ENCODE peak calls at places on chromosomes 5 and 9, in eight cellular contexts. One of them, this sample, is unnamed.

GRCh38 chr9:1046639-1047604 is 3.2 kb upstream of the DMRT2 start:
- DNase-seq in fibroblast of lung: no peak
- DNase-seq in lower lobe of right lung: no peak
- DNase-seq in upper lobe of left lung: peak; percentile 75
- DNase-seq in aorta: no peak
- DNase-seq in IMR-90: no peak
- DNase-seq in psoas muscle: no peak
- DNase-seq in HCT116: no peak
- DNase-seq in this sample: no peak

GRCh38 chr5:142561486-142562097 is 124.3 kb downstream of the FGF1 start:
- DNase-seq in fibroblast of lung: peak; percentile 78
- DNase-seq in lower lobe of right lung: no peak
- DNase-seq in upper lobe of left lung: no peak
- DNase-seq in aorta: no peak
- DNase-seq in IMR-90: peak; percentile 27
- DNase-seq in psoas muscle: no peak
- DNase-seq in HCT116: no peak
- DNase-seq in this sample: no peak

GRCh38 chr5:114053377-114053776 is 308.5 kb upstream of the KCNN2 start:
- DNase-seq in fibroblast of lung: no peak
- DNase-seq in lower lobe of right lung: no peak
- DNase-seq in upper lobe of left lung: no peak
- DNase-seq in aorta: no peak
- DNase-seq in IMR-90: no peak
- DNase-seq in psoas muscle: no peak
- DNase-seq in HCT116: no peak
- DNase-seq in this sample: no peak

GRCh38 chr9:34559616-34560546 is 29.6 kb downstream of the CNTFR start:
- DNase-seq in fibroblast of lung: peak; percentile 52
- DNase-seq in lower lobe of right lung: no peak
- DNase-seq in upper lobe of left lung: peak; percentile 66
- DNase-seq in aorta: peak; percentile 44
- DNase-seq in IMR-90: peak; percentile 59
- DNase-seq in psoas muscle: peak; percentile 76
- DNase-seq in HCT116: no peak
- DNase-seq in this sample: no peak

GRCh38 chr5:56827043-56827442 is 11.7 kb downstream of the MAP3K1 start:
- DNase-seq in fibroblast of lung: no peak
- DNase-seq in lower lobe of right lung: no peak
- DNase-seq in upper lobe of left lung: no peak
- DNase-seq in aorta: no peak
- DNase-seq in IMR-90: no peak
- DNase-seq in psoas muscle: no peak
- DNase-seq in HCT116: no peak
- DNase-seq in this sample: peak; percentile 23

GRCh38 chr9:76223749-76224340 is 170.4 kb downstream of the RFK start:
- DNase-seq in fibroblast of lung: peak; percentile 17
- DNase-seq in lower lobe of right lung: no peak
- DNase-seq in upper lobe of left lung: no peak
- DNase-seq in aorta: no peak
- DNase-seq in IMR-90: peak; percentile 77
- DNase-seq in psoas muscle: no peak
- DNase-seq in HCT116: no peak
- DNase-seq in this sample: no peak

GRCh38 chr5:43161244-43161643 is 30.8 kb upstream of the NIM1K start:
- DNase-seq in fibroblast of lung: no peak
- DNase-seq in lower lobe of right lung: no peak
- DNase-seq in upper lobe of left lung: no peak
- DNase-seq in aorta: no peak
- DNase-seq in IMR-90: no peak
- DNase-seq in psoas muscle: no peak
- DNase-seq in HCT116: no peak
- DNase-seq in this sample: no peak

GRCh38 chr9:128404579-128404978 is 16.1 kb upstream of the CERCAM start:
- DNase-seq in fibroblast of lung: no peak
- DNase-seq in lower lobe of right lung: no peak
- DNase-seq in upper lobe of left lung: no peak
- DNase-seq in aorta: no peak
- DNase-seq in IMR-90: no peak
- DNase-seq in psoas muscle: no peak
- DNase-seq in HCT116: no peak
- DNase-seq in this sample: no peak

GRCh38 chr5:75037106-75037505 is 15.3 kb downstream of the GCNT4 start:
- DNase-seq in fibroblast of lung: peak; percentile 84
- DNase-seq in lower lobe of right lung: no peak
- DNase-seq in upper lobe of left lung: no peak
- DNase-seq in aorta: no peak
- DNase-seq in IMR-90: peak; percentile 93
- DNase-seq in psoas muscle: no peak
- DNase-seq in HCT116: peak; percentile 94
- DNase-seq in this sample: no peak

GRCh38 chr9:37999501-38000189 is 69.4 kb downstream of the SHB start:
- DNase-seq in fibroblast of lung: peak; percentile 60
- DNase-seq in lower lobe of right lung: no peak
- DNase-seq in upper lobe of left lung: no peak
- DNase-seq in aorta: peak; percentile 17
- DNase-seq in IMR-90: peak; percentile 61
- DNase-seq in psoas muscle: no peak
- DNase-seq in HCT116: no peak
- DNase-seq in this sample: no peak

GRCh38 chr9:27457445-27457844 is 66.6 kb upstream of the IFNK start:
- DNase-seq in fibroblast of lung: no peak
- DNase-seq in lower lobe of right lung: no peak
- DNase-seq in upper lobe of left lung: no peak
- DNase-seq in aorta: no peak
- DNase-seq in IMR-90: no peak
- DNase-seq in psoas muscle: no peak
- DNase-seq in HCT116: no peak
- DNase-seq in this sample: no peak

GRCh38 chr5:173320259-173320658 is 8.0 kb downstream of the STC2 start:
- DNase-seq in fibroblast of lung: no peak
- DNase-seq in lower lobe of right lung: no peak
- DNase-seq in upper lobe of left lung: no peak
- DNase-seq in aorta: no peak
- DNase-seq in IMR-90: no peak
- DNase-seq in psoas muscle: peak; percentile 45
- DNase-seq in HCT116: no peak
- DNase-seq in this sample: no peak

GRCh38 chr5:173318881-173319609 is 9.2 kb downstream of the STC2 start:
- DNase-seq in fibroblast of lung: peak; percentile 75
- DNase-seq in lower lobe of right lung: no peak
- DNase-seq in upper lobe of left lung: no peak
- DNase-seq in aorta: no peak
- DNase-seq in IMR-90: no peak
- DNase-seq in psoas muscle: no peak
- DNase-seq in HCT116: no peak
- DNase-seq in this sample: no peak

GRCh38 chr5:173317852-173318251 is 10.4 kb downstream of the STC2 start:
- DNase-seq in fibroblast of lung: no peak
- DNase-seq in lower lobe of right lung: no peak
- DNase-seq in upper lobe of left lung: no peak
- DNase-seq in aorta: no peak
- DNase-seq in IMR-90: no peak
- DNase-seq in psoas muscle: no peak
- DNase-seq in HCT116: no peak
- DNase-seq in this sample: no peak

GRCh38 chr5:173318338-173318737 is 9.9 kb downstream of the STC2 start:
- DNase-seq in fibroblast of lung: no peak
- DNase-seq in lower lobe of right lung: no peak
- DNase-seq in upper lobe of left lung: no peak
- DNase-seq in aorta: no peak
- DNase-seq in IMR-90: no peak
- DNase-seq in psoas muscle: no peak
- DNase-seq in HCT116: no peak
- DNase-seq in this sample: no peak

GRCh38 chr5:173319610-173320100 is 8.6 kb downstream of the STC2 start:
- DNase-seq in fibroblast of lung: no peak
- DNase-seq in lower lobe of right lung: no peak
- DNase-seq in upper lobe of left lung: no peak
- DNase-seq in aorta: no peak
- DNase-seq in IMR-90: no peak
- DNase-seq in psoas muscle: no peak
- DNase-seq in HCT116: no peak
- DNase-seq in this sample: no peak
- H3K36me3 ChIP-seq in fibroblast of lung: peaks cover 19% of the 10 kb centered on the region
- H3K36me3 ChIP-seq in lower lobe of right lung: peaks cover 5% of the 10 kb centered on the region
- H3K36me3 ChIP-seq in upper lobe of left lung: no peaks in the 10 kb centered on the region
- H3K36me3 ChIP-seq in aorta: no peaks in the 10 kb centered on the region
- H3K36me3 ChIP-seq in IMR-90: peaks cover 72% of the 10 kb centered on the region
- H3K36me3 ChIP-seq in psoas muscle: peaks cover 54% of the 10 kb centered on the region
- H3K36me3 ChIP-seq in HCT116: peaks cover 79% of the 10 kb centered on the region
- H3K36me3 ChIP-seq in this sample: no peaks in the 10 kb centered on the region

DNA sequence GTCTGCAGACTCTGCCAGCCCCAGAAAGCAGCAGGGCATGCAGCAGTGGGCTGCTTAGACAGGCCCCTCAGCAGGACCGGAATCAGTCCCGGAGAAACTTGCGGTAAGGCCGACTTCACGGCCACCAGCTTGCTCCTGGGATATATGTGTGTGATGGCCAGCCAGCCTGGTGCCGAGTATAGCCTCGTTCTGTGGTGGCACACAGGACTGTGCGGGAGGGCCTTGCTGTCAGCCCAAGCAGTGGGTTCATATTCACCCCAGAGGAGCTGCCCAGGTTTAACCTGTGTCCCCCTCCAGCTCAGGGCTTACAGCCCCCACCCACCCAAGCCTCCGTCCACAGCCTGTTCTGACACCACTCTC is 112.9 kb downstream of the DAB2IP start:
- DNase-seq in fibroblast of lung: no peak
- DNase-seq in lower lobe of right lung: no peak
- DNase-seq in upper lobe of left lung: no peak
- DNase-seq in aorta: no peak
- DNase-seq in IMR-90: no peak
- DNase-seq in psoas muscle: no peak
- DNase-seq in HCT116: no peak
- DNase-seq in this sample: no peak
- H3K36me3 ChIP-seq in fibroblast of lung: peaks cover 14% of the 10 kb centered on the region
- H3K36me3 ChIP-seq in lower lobe of right lung: peaks cover 93% of the 10 kb centered on the region
- H3K36me3 ChIP-seq in upper lobe of left lung: peaks cover 89% of the 10 kb centered on the region
- H3K36me3 ChIP-seq in aorta: peaks cover 12% of the 10 kb centered on the region
- H3K36me3 ChIP-seq in IMR-90: peaks cover 65% of the 10 kb centered on the region
- H3K36me3 ChIP-seq in psoas muscle: peaks cover 91% of the 10 kb centered on the region
- H3K36me3 ChIP-seq in HCT116: peaks cover 4% of the 10 kb centered on the region
- H3K36me3 ChIP-seq in this sample: no peaks in the 10 kb centered on the region

DNA sequence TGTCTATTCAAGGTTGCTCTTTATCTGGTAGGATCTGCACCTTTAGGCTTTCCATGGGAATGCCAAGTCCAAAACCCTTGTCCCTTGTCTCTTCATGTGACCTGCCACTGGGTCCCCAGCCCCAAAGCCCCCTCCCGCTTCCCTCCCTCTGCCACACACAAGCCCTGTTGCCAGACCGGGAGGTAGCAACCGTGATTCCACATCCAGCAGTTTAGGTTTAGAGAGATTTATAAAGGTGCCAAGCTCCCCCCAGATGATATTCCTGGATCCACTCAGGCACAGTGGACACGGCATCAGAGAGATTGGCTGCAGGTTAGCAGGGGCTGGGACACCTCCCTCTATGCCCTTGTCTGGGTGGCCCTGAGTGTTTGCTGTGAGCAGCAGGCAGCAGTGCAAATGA is 504.7 kb downstream of the CCDC171 start:
- DNase-seq in fibroblast of lung: no peak
- DNase-seq in lower lobe of right lung: no peak
- DNase-seq in upper lobe of left lung: no peak
- DNase-seq in aorta: no peak
- DNase-seq in IMR-90: no peak
- DNase-seq in psoas muscle: no peak
- DNase-seq in HCT116: no peak
- DNase-seq in this sample: no peak
- H3K36me3 ChIP-seq in fibroblast of lung: no peaks in the 10 kb centered on the region
- H3K36me3 ChIP-seq in lower lobe of right lung: no peaks in the 10 kb centered on the region
- H3K36me3 ChIP-seq in upper lobe of left lung: no peaks in the 10 kb centered on the region
- H3K36me3 ChIP-seq in aorta: no peaks in the 10 kb centered on the region
- H3K36me3 ChIP-seq in IMR-90: no peaks in the 10 kb centered on the region
- H3K36me3 ChIP-seq in psoas muscle: no peaks in the 10 kb centered on the region
- H3K36me3 ChIP-seq in HCT116: no peaks in the 10 kb centered on the region
- H3K36me3 ChIP-seq in this sample: no peaks in the 10 kb centered on the region

GRCh38 chr9:97864396-97864795 is 11.4 kb downstream of the FOXE1 start:
- DNase-seq in fibroblast of lung: no peak
- DNase-seq in lower lobe of right lung: no peak
- DNase-seq in upper lobe of left lung: no peak
- DNase-seq in aorta: no peak
- DNase-seq in IMR-90: no peak
- DNase-seq in psoas muscle: no peak
- DNase-seq in HCT116: no peak
- DNase-seq in this sample: no peak

GRCh38 chr9:97866848-97867247 is 13.8 kb downstream of the FOXE1 start:
- DNase-seq in fibroblast of lung: no peak
- DNase-seq in lower lobe of right lung: no peak
- DNase-seq in upper lobe of left lung: no peak
- DNase-seq in aorta: no peak
- DNase-seq in IMR-90: no peak
- DNase-seq in psoas muscle: no peak
- DNase-seq in HCT116: no peak
- DNase-seq in this sample: no peak

GRCh38 chr9:97866300-97866699 is 13.3 kb downstream of the FOXE1 start:
- DNase-seq in fibroblast of lung: no peak
- DNase-seq in lower lobe of right lung: no peak
- DNase-seq in upper lobe of left lung: no peak
- DNase-seq in aorta: no peak
- DNase-seq in IMR-90: no peak
- DNase-seq in psoas muscle: no peak
- DNase-seq in HCT116: no peak
- DNase-seq in this sample: no peak

GRCh38 chr9:97873410-97873809 is 20.4 kb downstream of the FOXE1 start:
- DNase-seq in fibroblast of lung: no peak
- DNase-seq in lower lobe of right lung: no peak
- DNase-seq in upper lobe of left lung: no peak
- DNase-seq in aorta: no peak
- DNase-seq in IMR-90: no peak
- DNase-seq in psoas muscle: no peak
- DNase-seq in HCT116: no peak
- DNase-seq in this sample: no peak

GRCh38 chr9:97868859-97869258 is 15.8 kb downstream of the FOXE1 start:
- DNase-seq in fibroblast of lung: no peak
- DNase-seq in lower lobe of right lung: no peak
- DNase-seq in upper lobe of left lung: no peak
- DNase-seq in aorta: no peak
- DNase-seq in IMR-90: no peak
- DNase-seq in psoas muscle: no peak
- DNase-seq in HCT116: no peak
- DNase-seq in this sample: no peak
- H3K36me3 ChIP-seq in fibroblast of lung: no peaks in the 10 kb centered on the region
- H3K36me3 ChIP-seq in lower lobe of right lung: no peaks in the 10 kb centered on the region
- H3K36me3 ChIP-seq in upper lobe of left lung: no peaks in the 10 kb centered on the region
- H3K36me3 ChIP-seq in aorta: no peaks in the 10 kb centered on the region
- H3K36me3 ChIP-seq in IMR-90: no peaks in the 10 kb centered on the region
- H3K36me3 ChIP-seq in psoas muscle: no peaks in the 10 kb centered on the region
- H3K36me3 ChIP-seq in HCT116: no peaks in the 10 kb centered on the region
- H3K36me3 ChIP-seq in this sample: no peaks in the 10 kb centered on the region

DNA sequence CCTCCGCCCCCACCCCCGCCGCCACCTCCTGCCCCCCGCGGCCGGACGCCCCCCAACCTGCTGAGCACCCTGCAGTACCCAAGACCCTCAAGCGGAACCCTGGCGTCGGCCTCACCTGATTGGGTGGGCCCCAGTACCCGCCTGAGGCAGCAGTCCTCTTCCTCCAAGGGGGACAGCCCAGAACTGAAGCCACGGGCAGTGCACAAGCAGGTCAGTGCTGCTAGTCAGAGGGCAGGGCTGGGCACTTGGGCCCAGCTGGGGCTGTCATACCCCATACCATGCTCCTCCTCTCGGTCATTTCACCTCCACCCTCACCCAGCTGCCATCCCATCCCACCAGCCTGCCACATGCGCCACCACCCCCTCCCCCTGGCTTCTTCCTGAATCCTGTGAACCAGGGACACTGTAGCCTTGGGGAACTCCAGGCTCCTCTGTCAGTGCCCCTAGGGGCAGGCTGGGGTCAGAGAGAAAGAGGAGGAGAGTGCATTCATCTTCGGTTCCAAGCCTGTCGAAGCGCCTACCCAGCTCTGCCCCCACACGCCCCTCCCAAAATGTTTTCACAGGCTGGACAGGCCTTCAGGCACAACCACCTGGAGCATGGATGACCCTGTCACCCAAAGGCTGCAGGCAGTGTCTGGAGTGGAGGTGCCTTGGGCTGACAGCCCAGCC is 122.0 kb downstream of the DAB2IP start:
- DNase-seq in fibroblast of lung: no peak
- DNase-seq in lower lobe of right lung: no peak
- DNase-seq in upper lobe of left lung: no peak
- DNase-seq in aorta: no peak
- DNase-seq in IMR-90: no peak
- DNase-seq in psoas muscle: no peak
- DNase-seq in HCT116: no peak
- DNase-seq in this sample: no peak
- H3K36me3 ChIP-seq in fibroblast of lung: peaks cover 12% of the 10 kb centered on the region
- H3K36me3 ChIP-seq in lower lobe of right lung: peaks cover 97% of the 10 kb centered on the region
- H3K36me3 ChIP-seq in upper lobe of left lung: peaks cover 94% of the 10 kb centered on the region
- H3K36me3 ChIP-seq in aorta: peaks cover 10% of the 10 kb centered on the region
- H3K36me3 ChIP-seq in IMR-90: peaks cover 69% of the 10 kb centered on the region
- H3K36me3 ChIP-seq in psoas muscle: peaks cover 94% of the 10 kb centered on the region
- H3K36me3 ChIP-seq in HCT116: no peaks in the 10 kb centered on the region
- H3K36me3 ChIP-seq in this sample: peaks cover 7% of the 10 kb centered on the region

This sample was measured in breast epithelium.